ENCODE peak calls at places on chromosome 16, in five cellular contexts. One of them, this sample, is unnamed.

GRCh38 chr16:12677472-12677871 is 126.2 kb downstream of the CPPED1 start:
- DNase-seq in tibial nerve: no peak
- DNase-seq in uterus: no peak
- DNase-seq in cardiac muscle cell: no peak
- DNase-seq in neuronal stem cell: no peak
- DNase-seq in this sample: no peak

GRCh38 chr16:86697715-86698114 is 119.4 kb downstream of the FOXL1 start:
- DNase-seq in tibial nerve: no peak
- DNase-seq in uterus: no peak
- DNase-seq in cardiac muscle cell: no peak
- DNase-seq in neuronal stem cell: no peak
- DNase-seq in this sample: no peak

GRCh38 chr16:88759245-88759975 is 25.6 kb downstream of the PIEZO1 start:
- DNase-seq in tibial nerve: peak; percentile 38
- DNase-seq in uterus: peak; percentile 65
- DNase-seq in cardiac muscle cell: peak; percentile 95
- DNase-seq in neuronal stem cell: no peak
- DNase-seq in this sample: no peak

GRCh38 chr16:8892101-8892575 is 10.0 kb downstream of the LITAFD start:
- DNase-seq in tibial nerve: no peak
- DNase-seq in uterus: no peak
- DNase-seq in cardiac muscle cell: no peak
- DNase-seq in neuronal stem cell: no peak
- DNase-seq in this sample: no peak

GRCh38 chr16:72428611-72429376 is 256.8 kb upstream of the PMFBP1 start:
- DNase-seq in tibial nerve: no peak
- DNase-seq in uterus: no peak
- DNase-seq in cardiac muscle cell: no peak
- DNase-seq in neuronal stem cell: no peak
- DNase-seq in this sample: peak; percentile 20

GRCh38 chr16:85374571-85374872 is 238.6 kb upstream of the GSE1 start:
- DNase-seq in tibial nerve: no peak
- DNase-seq in uterus: no peak
- DNase-seq in cardiac muscle cell: no peak
- DNase-seq in neuronal stem cell: no peak
- DNase-seq in this sample: no peak

GRCh38 chr16:82011199-82011641 is at the start of gene SDR42E1:
- DNase-seq in tibial nerve: no peak
- DNase-seq in uterus: peak; percentile 26
- DNase-seq in cardiac muscle cell: no peak
- DNase-seq in neuronal stem cell: no peak
- DNase-seq in this sample: no peak

GRCh38 chr16:74752756-74753155 is 21.9 kb downstream of the FA2H start:
- DNase-seq in tibial nerve: no peak
- DNase-seq in uterus: no peak
- DNase-seq in cardiac muscle cell: no peak
- DNase-seq in neuronal stem cell: no peak
- DNase-seq in this sample: no peak

GRCh38 chr16:71467810-71468209 is 5.8 kb upstream of the ZNF23 start:
- DNase-seq in tibial nerve: no peak
- DNase-seq in uterus: no peak
- DNase-seq in cardiac muscle cell: peak; percentile 81
- DNase-seq in neuronal stem cell: peak; percentile 63
- DNase-seq in this sample: no peak

GRCh38 chr16:18024566-18024965 is 312.0 kb downstream of the NPIPA8 start:
- DNase-seq in tibial nerve: no peak
- DNase-seq in uterus: no peak
- DNase-seq in cardiac muscle cell: no peak
- DNase-seq in neuronal stem cell: no peak
- DNase-seq in this sample: no peak

GRCh38 chr16:85302018-85302847 is 190.0 kb upstream of the CIBAR2 start:
- DNase-seq in tibial nerve: no peak
- DNase-seq in uterus: peak; percentile 42
- DNase-seq in cardiac muscle cell: no peak
- DNase-seq in neuronal stem cell: no peak
- DNase-seq in this sample: no peak

GRCh38 chr16:57617604-57618111 is 10.8 kb upstream of the ADGRG1 start:
- DNase-seq in tibial nerve: no peak
- DNase-seq in uterus: no peak
- DNase-seq in cardiac muscle cell: no peak
- DNase-seq in neuronal stem cell: no peak
- DNase-seq in this sample: no peak

GRCh38 chr16:1153480-1154160 is 714 bp downstream of the CACNA1H start:
- DNase-seq in tibial nerve: no peak
- DNase-seq in uterus: no peak
- DNase-seq in cardiac muscle cell: peak; percentile 49
- DNase-seq in neuronal stem cell: no peak
- DNase-seq in this sample: no peak

GRCh38 chr16:26457896-26458295 is 608.8 kb upstream of the C16orf82 start:
- DNase-seq in tibial nerve: no peak
- DNase-seq in uterus: no peak
- DNase-seq in cardiac muscle cell: no peak
- DNase-seq in neuronal stem cell: no peak
- DNase-seq in this sample: no peak

GRCh38 chr16:87538594-87538993 is 45.8 kb upstream of the ZCCHC14 start:
- DNase-seq in tibial nerve: no peak
- DNase-seq in uterus: no peak
- DNase-seq in cardiac muscle cell: no peak
- DNase-seq in neuronal stem cell: no peak
- DNase-seq in this sample: no peak

GRCh38 chr16:8952281-8952751 is 11.4 kb downstream of the USP7 start:
- DNase-seq in tibial nerve: no peak
- DNase-seq in uterus: no peak
- DNase-seq in cardiac muscle cell: no peak
- DNase-seq in neuronal stem cell: no peak
- DNase-seq in this sample: no peak

GRCh38 chr16:81668243-81669097 is 110.6 kb upstream of the PLCG2 start:
- DNase-seq in tibial nerve: no peak
- DNase-seq in uterus: no peak
- DNase-seq in cardiac muscle cell: peak; percentile 64
- DNase-seq in neuronal stem cell: no peak
- DNase-seq in this sample: no peak

GRCh38 chr16:88132836-88133506 is 181.7 kb downstream of the BANP start:
- DNase-seq in tibial nerve: no peak
- DNase-seq in uterus: no peak
- DNase-seq in cardiac muscle cell: no peak
- DNase-seq in neuronal stem cell: no peak
- DNase-seq in this sample: no peak

GRCh38 chr16:31079342-31079944 is 5.2 kb downstream of the ZNF646 start:
- DNase-seq in tibial nerve: no peak
- DNase-seq in uterus: no peak
- DNase-seq in cardiac muscle cell: no peak
- DNase-seq in neuronal stem cell: no peak
- DNase-seq in this sample: no peak

GRCh38 chr16:89060207-89060794 is 33.4 kb upstream of the ACSF3 start:
- DNase-seq in tibial nerve: no peak
- DNase-seq in uterus: no peak
- DNase-seq in cardiac muscle cell: no peak
- DNase-seq in neuronal stem cell: no peak
- DNase-seq in this sample: no peak

GRCh38 chr16:67399749-67400704 is 6.7 kb upstream of the TPPP3 start:
- DNase-seq in tibial nerve: no peak
- DNase-seq in uterus: no peak
- DNase-seq in cardiac muscle cell: no peak
- DNase-seq in neuronal stem cell: no peak
- DNase-seq in this sample: no peak

DNA sequence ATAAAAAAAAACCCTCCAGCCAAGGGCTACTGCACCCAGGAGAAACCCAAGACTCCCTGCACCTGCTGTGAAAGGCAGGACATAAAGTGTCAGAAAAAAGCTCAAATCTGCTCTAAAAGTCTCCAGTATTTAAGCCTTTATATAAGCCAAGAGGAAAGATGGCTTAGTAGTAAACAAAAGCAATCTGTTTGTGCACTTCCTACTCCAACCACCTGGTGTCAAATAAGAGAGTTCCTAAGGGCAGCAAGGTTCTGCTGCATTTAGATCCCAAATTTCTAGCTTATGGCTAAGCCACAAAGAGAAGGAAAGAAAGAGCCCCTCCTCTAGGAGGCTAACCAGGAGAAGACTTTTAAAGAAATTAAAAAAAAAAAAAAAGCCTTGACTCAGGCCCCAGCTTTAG is 20.6 kb downstream of the ACSM1 start:
- DNase-seq in tibial nerve: no peak
- DNase-seq in uterus: no peak
- DNase-seq in cardiac muscle cell: no peak
- DNase-seq in neuronal stem cell: no peak
- DNase-seq in this sample: no peak
- H3K27ac ChIP-seq in tibial nerve: no peak overlapping the region
- H3K27ac ChIP-seq in uterus: peak overlapping the region; percentile 89
- H3K27ac ChIP-seq in cardiac muscle cell: no peak overlapping the region
- H3K27ac ChIP-seq in neuronal stem cell: no peak overlapping the region
- H3K27ac ChIP-seq in this sample: no peak overlapping the region

GRCh38 chr16:6231351-6231750 is 1101.3 kb upstream of the RBFOX1 start:
- DNase-seq in tibial nerve: no peak
- DNase-seq in uterus: no peak
- DNase-seq in cardiac muscle cell: no peak
- DNase-seq in neuronal stem cell: no peak
- DNase-seq in this sample: peak; percentile 18

GRCh38 chr16:6232060-6232459 is 1100.6 kb upstream of the RBFOX1 start:
- DNase-seq in tibial nerve: no peak
- DNase-seq in uterus: no peak
- DNase-seq in cardiac muscle cell: no peak
- DNase-seq in neuronal stem cell: no peak
- DNase-seq in this sample: no peak
- H3K27ac ChIP-seq in tibial nerve: no peak overlapping the region
- H3K27ac ChIP-seq in uterus: no peak overlapping the region
- H3K27ac ChIP-seq in cardiac muscle cell: no peak overlapping the region
- H3K27ac ChIP-seq in neuronal stem cell: no peak overlapping the region
- H3K27ac ChIP-seq in this sample: no peak overlapping the region

DNA sequence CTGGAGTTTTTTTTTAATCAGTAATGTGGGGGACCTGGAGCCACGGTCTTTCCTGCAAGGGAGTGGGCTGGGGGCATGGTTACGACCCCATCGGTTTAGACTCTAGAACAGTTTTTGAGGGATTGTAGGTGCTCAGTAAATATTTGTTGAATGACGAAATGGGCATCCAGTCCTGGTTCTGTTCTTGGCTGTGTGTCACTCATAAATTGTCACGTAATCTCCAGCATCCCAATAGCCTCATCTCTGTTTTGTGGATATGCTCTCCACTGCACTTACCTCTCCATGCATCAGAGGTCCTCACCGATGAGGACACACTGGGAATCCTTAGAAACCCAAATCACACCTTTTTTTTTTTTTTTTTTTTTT is 497 bp upstream of the SLC38A7 start:
- DNase-seq in tibial nerve: no peak
- DNase-seq in uterus: no peak
- DNase-seq in cardiac muscle cell: no peak
- DNase-seq in neuronal stem cell: no peak
- DNase-seq in this sample: no peak
- H3K27ac ChIP-seq in tibial nerve: peak overlapping the region; percentile 87
- H3K27ac ChIP-seq in uterus: peak overlapping the region; percentile 37
- H3K27ac ChIP-seq in cardiac muscle cell: no peak overlapping the region
- H3K27ac ChIP-seq in neuronal stem cell: no peak overlapping the region
- H3K27ac ChIP-seq in this sample: peak overlapping the region; percentile 80

GRCh38 chr16:66342294-66342900 is 24.1 kb upstream of the CDH5 start:
- DNase-seq in tibial nerve: no peak
- DNase-seq in uterus: no peak
- DNase-seq in cardiac muscle cell: peak; percentile 67
- DNase-seq in neuronal stem cell: peak; percentile 43
- DNase-seq in this sample: peak; percentile 14
- H3K27ac ChIP-seq in tibial nerve: no peak overlapping the region
- H3K27ac ChIP-seq in uterus: no peak overlapping the region
- H3K27ac ChIP-seq in cardiac muscle cell: no peak overlapping the region
- H3K27ac ChIP-seq in neuronal stem cell: no peak overlapping the region
- H3K27ac ChIP-seq in this sample: no peak overlapping the region

This sample was measured in substantia nigra.